ENCODE peak calls at places on chromosomes 6 and 20, in nine cellular contexts. A, Z, W, Q, Y, E, I, T and H are unnamed samples.

GRCh38 chr6:142926494-142927273 is 18.3 kb downstream of the HIVEP2 start:
- DNase-seq in A (peak; percentile 92), Z (peak; percentile 20), W (peak; percentile 97), Q (peak; percentile 93), Y (peak; percentile 88), E (peak; percentile 72), I (peak; percentile 94), T (peak; percentile 79), H (peak; percentile 84)

GRCh38 chr6:108080010-108080780 is 5.7 kb upstream of the OSTM1 start:
- DNase-seq in A (no peak), Z (peak; percentile 12), W (no peak), Q (no peak), Y (no peak), E (no peak), I (peak; percentile 67), T (no peak), H (peak; percentile 1)

GRCh38 chr20:63846938-63847373 is 14.3 kb upstream of the ABHD16B start:
- DNase-seq in A (no peak), Z (no peak), W (no peak), Q (no peak), Y (no peak), E (no peak), I (no peak), T (no peak), H (no peak)

GRCh38 chr6:170051229-170052172 is 239.4 kb downstream of the DLL1 start:
- DNase-seq in A (peak; percentile 55), Z (no peak), W (peak; percentile 80), Q (peak; percentile 68), Y (no peak), E (no peak), I (no peak), T (no peak), H (no peak)

GRCh38 chr6:17962436-17963031 is 24.9 kb downstream of the KIF13A start:
- DNase-seq in A (peak; percentile 72), Z (peak; percentile 73), W (peak; percentile 88), Q (peak; percentile 94), Y (peak; percentile 83), E (no peak), I (peak; percentile 94), T (peak; percentile 68), H (peak; percentile 88)

GRCh38 chr6:86331265-86331840 is 606.0 kb upstream of the HTR1E start:
- DNase-seq in A (no peak), Z (no peak), W (no peak), Q (no peak), Y (no peak), E (no peak), I (no peak), T (no peak), H (no peak)

GRCh38 chr6:118288355-118289124 is 259.6 kb upstream of the PLN start:
- DNase-seq in A (no peak), Z (no peak), W (no peak), Q (no peak), Y (no peak), E (no peak), I (peak; percentile 56), T (no peak), H (no peak)

GRCh38 chr6:151914475-151914874 is 107.0 kb downstream of the ESR1 start:
- DNase-seq in A (no peak), Z (no peak), W (no peak), Q (no peak), Y (no peak), E (no peak), I (peak; percentile 81), T (no peak), H (no peak)

GRCh38 chr20:20362774-20363435 is 5.0 kb upstream of the INSM1 start:
- DNase-seq in A (no peak), Z (no peak), W (peak; percentile 90), Q (no peak), Y (no peak), E (no peak), I (no peak), T (no peak), H (no peak)

GRCh38 chr20:40617594-40617993 is 71.4 kb downstream of the MAFB start:
- DNase-seq in A (no peak), Z (no peak), W (no peak), Q (no peak), Y (no peak), E (no peak), I (no peak), T (no peak), H (no peak)

GRCh38 chr20:46308258-46309157 is at the start of gene CDH22:
- DNase-seq in A (no peak), Z (no peak), W (peak; percentile 94), Q (no peak), Y (peak; percentile 37), E (peak; percentile 19), I (peak; percentile 59), T (no peak), H (no peak)

GRCh38 chr6:144152334-144152900 is 2.1 kb downstream of the STX11 start:
- DNase-seq in A (no peak), Z (no peak), W (no peak), Q (no peak), Y (no peak), E (no peak), I (no peak), T (no peak), H (no peak)

GRCh38 chr6:163389354-163389753 is 25.2 kb upstream of the QKI start:
- DNase-seq in A (no peak), Z (no peak), W (no peak), Q (no peak), Y (no peak), E (no peak), I (no peak), T (no peak), H (no peak)

GRCh38 chr6:157087974-157088373 is 235.3 kb downstream of the TMEM242 start:
- DNase-seq in A (no peak), Z (no peak), W (no peak), Q (no peak), Y (no peak), E (no peak), I (no peak), T (no peak), H (no peak)

GRCh38 chr6:37092851-37093727 is 76.9 kb upstream of the PIM1 start:
- DNase-seq in A (no peak), Z (no peak), W (no peak), Q (no peak), Y (peak; percentile 32), E (no peak), I (no peak), T (no peak), H (no peak)

GRCh38 chr6:145699462-145699861 is 35.9 kb downstream of the EPM2A start:
- DNase-seq in A (no peak), Z (no peak), W (no peak), Q (no peak), Y (no peak), E (no peak), I (peak; percentile 91), T (no peak), H (peak; percentile 68)

GRCh38 chr6:106546322-106547052 is 82.8 kb downstream of the RTN4IP1 start:
- DNase-seq in A (no peak), Z (peak; percentile 45), W (no peak), Q (no peak), Y (no peak), E (no peak), I (peak; percentile 86), T (peak; percentile 91), H (peak; percentile 87)

GRCh38 chr20:4926531-4927156 is 74.7 kb downstream of the SLC23A2 start:
- DNase-seq in A (no peak), Z (no peak), W (no peak), Q (no peak), Y (no peak), E (no peak), I (no peak), T (no peak), H (no peak)

GRCh38 chr20:58251979-58252591 is 23.6 kb upstream of the ANKRD60 start:
- DNase-seq in A (no peak), Z (peak; percentile 73), W (no peak), Q (no peak), Y (no peak), E (no peak), I (peak; percentile 99), T (peak; percentile 82), H (peak; percentile 83)

GRCh38 chr20:25247100-25247665 is 702 bp upstream of the PYGB start:
- DNase-seq in A (peak; percentile 86), Z (peak; percentile 53), W (peak; percentile 95), Q (peak; percentile 83), Y (peak; percentile 75), E (no peak), I (peak; percentile 82), T (peak; percentile 61), H (no peak)

GRCh38 chr6:166949533-166950442 is 6.6 kb downstream of the RNASET2 start:
- DNase-seq in A (no peak), Z (no peak), W (peak; percentile 78), Q (no peak), Y (no peak), E (no peak), I (no peak), T (no peak), H (no peak)

GRCh38 chr6:49805246-49805645 is 18.2 kb upstream of the PGK2 start:
- DNase-seq in A (no peak), Z (no peak), W (no peak), Q (no peak), Y (no peak), E (no peak), I (no peak), T (no peak), H (no peak)